ENCODE peak calls at places on chromosome 17, in five cellular contexts. G is lower leg skin, Y is HEK293T, C is AML-193, W is neuronal stem cell. X is an unnamed sample.

GRCh38 chr17:27628376-27628775 is 2.6 kb upstream of the LGALS9 start:
- DNase-seq in G (no peak), Y (no peak), W (no peak), C (no peak), X (no peak)

GRCh38 chr17:72662827-72663190 is 429.7 kb downstream of the SLC39A11 start:
- DNase-seq in C (no peak), Y (no peak), W (no peak), G (no peak), X (no peak)

GRCh38 chr17:31724026-31724425 is 135.0 kb downstream of the COPRS start:
- DNase-seq in C (no peak), G (no peak), Y (no peak), W (no peak), X (no peak)

GRCh38 chr17:80847506-80848230 is 144.0 kb upstream of the CHMP6 start:
- DNase-seq in C (no peak), G (peak), W (no peak), Y (no peak), X (no peak)

GRCh38 chr17:979211-979538 is 401 bp downstream of the NXN start:
- DNase-seq in W (no peak), Y (no peak), G (no peak), C (no peak), X (peak)

GRCh38 chr17:65409381-65409780 is 152.1 kb downstream of the AXIN2 start:
- DNase-seq in C (no peak), W (no peak), Y (no peak), G (no peak), X (no peak)

GRCh38 chr17:19762515-19762961 is 14.4 kb upstream of the ALDH3A1 start:
- DNase-seq in W (peak), Y (peak), G (peak), C (peak), X (peak)

GRCh38 chr17:58956997-58957724 is 149.5 kb downstream of the TRIM37 start:
- DNase-seq in Y (no peak), W (no peak), C (no peak), G (no peak), X (no peak)

GRCh38 chr17:4003501-4004421 is 39.5 kb upstream of the ATP2A3 start:
- DNase-seq in Y (no peak), G (peak), C (no peak), W (no peak), X (peak)

GRCh38 chr17:64015447-64015846 is 5.0 kb downstream of the ICAM2 start:
- DNase-seq in C (no peak), Y (no peak), W (no peak), G (no peak), X (no peak)

GRCh38 chr17:41063449-41063848 is 2.2 kb downstream of the KRTAP2-4 start:
- DNase-seq in G (no peak), Y (no peak), W (no peak), C (no peak), X (no peak)

GRCh38 chr17:33291248-33292183 is 1.6 kb downstream of the ASIC2 start:
- DNase-seq in C (no peak), W (peak), Y (peak), G (peak), X (no peak)

GRCh38 chr17:47077576-47077975 is 98.5 kb upstream of the RPRML start:
- DNase-seq in G (no peak), Y (no peak), W (no peak), C (no peak), X (no peak)

X was measured in sciatic nerve.